ENCODE peak calls at places on chromosomes 6 and 20, in six cellular contexts. X is HFF-Myc; Q is GM12865; B is fibroblast of lung; W is body of pancreas; R is CD8-positive, alpha-beta T cell. J is an unnamed sample.

GRCh38 chr6:42449917-42450313 is 1.8 kb downstream of the TRERF1 start:
- DNase-seq in X (no peak), B (peak; percentile 28), Q (no peak), W (no peak), R (no peak), J (no peak)

GRCh38 chr20:21432911-21433310 is 35.6 kb upstream of the NKX2-4 start:
- DNase-seq in X (no peak), B (peak; percentile 5), W (no peak), Q (no peak), R (no peak), J (no peak)

GRCh38 chr6:28981391-28981832 is 23.7 kb downstream of the ZNF311 start:
- DNase-seq in X (no peak), W (peak; percentile 74), R (peak; percentile 73), B (peak; percentile 36), Q (peak; percentile 76), J (no peak)

GRCh38 chr20:58071500-58071804 is 157.0 kb downstream of the ANKRD60 start:
- DNase-seq in Q (no peak), B (no peak), W (no peak), R (no peak), X (no peak), J (no peak)

GRCh38 chr6:139369568-139370046 is 4.8 kb downstream of the CITED2 start:
- DNase-seq in X (peak; percentile 59), Q (peak; percentile 55), R (no peak), W (peak; percentile 28), B (peak; percentile 62), J (peak; percentile 32)

GRCh38 chr6:130893277-130893676 is 66.1 kb downstream of the SMLR1 start:
- DNase-seq in W (no peak), X (no peak), Q (no peak), R (no peak), B (no peak), J (no peak)

GRCh38 chr6:17842934-17843821 is 136.5 kb upstream of the NUP153 start:
- DNase-seq in B (peak; percentile 30), R (no peak), Q (no peak), W (no peak), X (no peak), J (no peak)

GRCh38 chr20:13105864-13106457 is 97.2 kb downstream of the SPTLC3 start:
- DNase-seq in R (no peak), Q (peak; percentile 38), W (no peak), B (peak; percentile 6), X (peak; percentile 3), J (peak; percentile 10)

GRCh38 chr6:145547596-145548325 is 187.6 kb downstream of the EPM2A start:
- DNase-seq in R (no peak), Q (no peak), B (peak; percentile 25), W (no peak), X (no peak), J (no peak)

GRCh38 chr6:7251861-7252260 is 61.1 kb downstream of the SSR1 start:
- DNase-seq in B (no peak), Q (no peak), R (no peak), W (no peak), X (no peak), J (no peak)

GRCh38 chr20:36344517-36345132 is 38.5 kb downstream of the DLGAP4 start:
- DNase-seq in R (peak; percentile 13), X (peak; percentile 7), W (peak; percentile 46), B (peak; percentile 41), Q (peak; percentile 26), J (no peak)

GRCh38 chr20:34871966-34872603 is 571 bp downstream of the GGT7 start:
- DNase-seq in R (no peak), X (no peak), Q (no peak), B (no peak), W (no peak), J (no peak)

GRCh38 chr20:40673442-40673841 is 15.6 kb downstream of the MAFB start:
- DNase-seq in R (no peak), X (no peak), W (peak; percentile 67), Q (no peak), B (no peak), J (no peak)

DNA sequence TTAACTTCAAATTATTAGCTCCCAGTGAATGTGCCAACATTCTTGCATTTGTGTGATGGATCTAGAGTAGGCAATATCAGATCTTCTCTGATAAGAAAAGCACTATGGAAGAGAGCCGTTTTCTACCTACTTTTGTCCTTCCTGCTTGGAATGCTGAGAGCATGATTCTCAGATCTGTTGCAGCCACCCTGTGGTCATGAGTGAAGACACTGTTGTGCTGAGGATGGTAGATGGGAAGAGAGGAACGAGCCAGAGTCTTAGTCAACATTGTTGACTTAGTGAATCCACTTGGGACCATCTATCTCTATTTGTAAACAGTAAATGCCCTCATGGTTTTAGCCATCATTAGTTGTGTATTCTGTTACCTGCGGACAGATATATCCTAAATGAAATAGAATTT is 202.6 kb downstream of the CD109 start:
- DNase-seq in X (no peak), W (no peak), R (no peak), B (no peak), Q (no peak), J (no peak)
- TF ChIP-seq CTCF in X (no peak), W (no peak), R (no peak), B (no peak), Q (no peak), J (peak; percentile 16)

GRCh38 chr20:32155017-32155965 is 45.8 kb downstream of the TM9SF4 start:
- DNase-seq in W (peak; percentile 74), R (peak; percentile 16), X (peak; percentile 38), Q (peak; percentile 45), B (peak; percentile 75), J (peak; percentile 63)
- TF ChIP-seq CTCF in W (peak; percentile 44), R (no peak), X (peak; percentile 22), Q (peak; percentile 27), B (no peak), J (no peak)

GRCh38 chr20:64244870-64245603 is 10.5 kb upstream of the PCMTD2 start:
- DNase-seq in B (no peak), W (no peak), R (no peak), Q (no peak), X (no peak), J (no peak)
- TF ChIP-seq CTCF in B (no peak), W (no peak), R (no peak), Q (no peak), X (no peak), J (no peak)

GRCh38 chr20:49320460-49320859 is 42.6 kb upstream of the ZNFX1 start:
- DNase-seq in B (peak; percentile 49), Q (no peak), W (no peak), R (no peak), X (no peak), J (no peak)
- TF ChIP-seq CTCF in B (peak; percentile 42), Q (no peak), W (no peak), R (no peak), X (no peak), J (peak; percentile 48)

GRCh38 chr6:27518881-27519795 is 46.2 kb upstream of the ZNF184 start:
- DNase-seq in R (peak; percentile 55), Q (peak; percentile 90), B (peak; percentile 86), X (peak; percentile 87), W (peak; percentile 65), J (peak; percentile 68)
- TF ChIP-seq CTCF in R (peak; percentile 77), Q (peak; percentile 68), B (peak; percentile 77), X (peak; percentile 60), W (peak; percentile 64), J (peak; percentile 82)

GRCh38 chr6:113623124-113623523 is 234.0 kb upstream of the MARCKS start:
- DNase-seq in B (no peak), W (no peak), X (no peak), R (no peak), Q (peak; percentile 22), J (no peak)
- TF ChIP-seq CTCF in B (no peak), W (no peak), X (no peak), R (no peak), Q (no peak), J (no peak)

DNA sequence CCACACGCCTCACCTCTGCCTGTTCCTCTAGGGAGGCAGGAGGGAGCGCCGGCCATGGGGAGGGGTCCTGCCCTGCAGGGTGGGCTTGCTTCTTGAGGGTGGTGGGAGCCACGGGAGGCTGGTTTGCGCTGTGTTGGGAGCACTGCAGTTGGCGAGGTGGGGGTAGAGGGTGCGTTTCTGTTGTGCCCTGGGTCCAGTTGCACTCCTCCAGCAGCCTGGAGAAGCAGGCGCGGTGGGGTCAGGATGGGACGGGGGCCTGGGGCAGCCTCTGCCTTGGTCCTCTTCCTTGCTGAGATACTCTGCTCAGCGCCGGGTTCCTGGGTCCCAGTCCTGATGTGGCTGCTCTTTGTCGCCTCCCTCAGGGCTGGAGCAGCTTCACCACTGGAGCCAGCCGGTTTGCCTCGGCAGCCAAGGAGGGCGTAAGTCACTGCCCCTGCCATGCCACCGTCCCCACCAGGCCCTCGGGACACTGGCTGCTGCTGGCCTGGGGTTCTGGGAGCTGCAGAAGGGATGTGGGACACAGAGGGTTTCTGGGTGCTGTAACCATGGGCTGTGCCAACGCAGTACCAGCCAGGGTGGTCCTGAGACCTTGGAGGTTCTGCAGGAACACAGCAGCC is 8.4 kb downstream of the ARFGAP1 start:
- DNase-seq in B (no peak), W (no peak), X (no peak), Q (no peak), R (no peak), J (no peak)
- TF ChIP-seq CTCF in B (peak; percentile 29), W (no peak), X (peak; percentile 36), Q (peak; percentile 22), R (no peak), J (peak; percentile 19)

GRCh38 chr20:45487231-45487635 is 17.7 kb downstream of the WFDC2 start:
- DNase-seq in W (no peak), R (no peak), B (no peak), Q (no peak), X (no peak), J (no peak)
- TF ChIP-seq CTCF in W (no peak), R (peak; percentile 27), B (no peak), Q (no peak), X (peak; percentile 12), J (no peak)

GRCh38 chr6:170043150-170043819 is 247.6 kb downstream of the DLL1 start:
- DNase-seq in Q (no peak), B (no peak), R (no peak), W (no peak), X (no peak), J (no peak)
- TF ChIP-seq CTCF in Q (no peak), B (no peak), R (no peak), W (no peak), X (no peak), J (no peak)

DNA sequence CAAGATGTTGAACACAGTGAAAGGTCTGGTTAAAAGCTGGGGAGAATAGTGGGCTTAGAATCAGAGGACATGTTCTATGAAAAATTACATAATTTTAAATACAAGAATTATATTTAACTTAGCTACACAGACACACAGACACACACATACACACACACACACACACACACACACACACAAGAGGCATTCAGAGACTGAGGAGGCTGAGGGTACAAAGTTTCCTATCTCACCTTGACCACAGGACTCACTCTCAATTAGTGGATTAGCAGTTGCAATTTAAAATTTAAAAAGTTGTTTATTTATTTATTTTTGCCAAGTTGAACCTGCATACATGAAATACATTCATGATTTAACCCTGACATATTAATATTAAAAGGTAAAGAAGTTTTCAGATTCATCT is 86.5 kb downstream of the MKKS start:
- DNase-seq in W (no peak), Q (no peak), R (no peak), B (no peak), X (no peak), J (no peak)
- TF ChIP-seq CTCF in W (no peak), Q (no peak), R (no peak), B (no peak), X (no peak), J (no peak)